ENCODE peak calls at places on chromosome 21, in ten cellular contexts. W, A, Y, X, I, U, P, G, H and B are unnamed samples.

GRCh38 chr21:16533692-16534407 is 804.1 kb downstream of the USP25 start:
- DNase-seq in A (no peak), I (no peak), Y (no peak), G (no peak), H (no peak), W (no peak), U (no peak), P (no peak), X (no peak), B (no peak)

GRCh38 chr21:42807938-42808613 is 71.3 kb downstream of the WDR4 start:
- DNase-seq in Y (no peak), W (no peak), A (no peak), X (no peak), H (no peak), G (no peak), I (no peak), U (no peak), P (no peak), B (no peak)

GRCh38 chr21:29538115-29538514 is 239.4 kb downstream of the BACH1 start:
- DNase-seq in Y (no peak), H (no peak), X (no peak), G (no peak), P (no peak), I (no peak), U (no peak), W (no peak), A (no peak), B (no peak)

GRCh38 chr21:28805885-28806284 is 186.8 kb downstream of the LTN1 start:
- DNase-seq in A (no peak), W (no peak), G (no peak), Y (no peak), X (no peak), U (no peak), P (no peak), H (no peak), I (no peak), B (no peak)

GRCh38 chr21:42089093-42089631 is 18.0 kb downstream of the UMODL1 start:
- DNase-seq in X (no peak), P (no peak), H (no peak), I (no peak), A (no peak), U (no peak), W (no peak), G (no peak), Y (no peak), B (no peak)

GRCh38 chr21:25558123-25558522 is 49.2 kb downstream of the MRPL39 start:
- DNase-seq in Y (no peak), G (no peak), P (no peak), I (no peak), X (no peak), W (no peak), A (no peak), H (no peak), U (no peak), B (no peak)

GRCh38 chr21:37849703-37850102 is 66.6 kb downstream of the KCNJ6 start:
- DNase-seq in U (no peak), W (no peak), G (no peak), P (no peak), Y (no peak), I (no peak), H (no peak), A (no peak), X (no peak), B (no peak)

GRCh38 chr21:41715649-41716321 is 51.1 kb downstream of the RIPK4 start:
- DNase-seq in I (no peak), W (no peak), G (no peak), X (no peak), P (peak), A (peak), Y (no peak), H (no peak), U (no peak), B (no peak)

GRCh38 chr21:24045775-24046215 is 1561.5 kb downstream of the MRPL39 start:
- DNase-seq in W (no peak), X (peak), P (peak), G (no peak), A (no peak), U (peak), H (peak), I (no peak), Y (peak), B (peak)

GRCh38 chr21:43348801-43349261 is 78.1 kb downstream of the SIK1 start:
- DNase-seq in Y (no peak), P (no peak), I (no peak), G (no peak), H (no peak), X (no peak), U (no peak), A (no peak), W (peak), B (no peak)

GRCh38 chr21:28136687-28137086 is 856.0 kb downstream of the LTN1 start:
- DNase-seq in Y (no peak), G (no peak), P (no peak), U (no peak), H (no peak), X (no peak), W (no peak), I (no peak), A (no peak), B (no peak)

GRCh38 chr21:33543505-33544129 is 779 bp downstream of the SON start:
- DNase-seq in G (no peak), I (no peak), Y (peak), U (peak), A (no peak), H (peak), W (peak), P (peak), X (peak), B (peak)

GRCh38 chr21:33541105-33541711 is 709 bp downstream of the GART start:
- DNase-seq in G (no peak), H (no peak), X (no peak), I (no peak), W (peak), U (no peak), Y (peak), P (no peak), A (peak), B (no peak)

GRCh38 chr21:33540711-33541104 is 1.2 kb downstream of the GART start:
- DNase-seq in I (no peak), Y (peak), P (no peak), W (no peak), G (no peak), H (no peak), U (no peak), X (no peak), A (no peak), B (no peak)

GRCh38 chr21:33542640-33543504 is at the start of gene SON:
- DNase-seq in G (peak), H (peak), A (peak), X (peak), U (peak), W (peak), I (peak), Y (peak), P (peak), B (peak)

GRCh38 chr21:33541756-33542639 is at the start of gene GART:
- DNase-seq in U (peak), G (peak), P (peak), H (peak), W (peak), X (peak), I (peak), A (peak), Y (peak), B (peak)
- TF ChIP-seq POLR2A in U (peak), G (peak), P (no peak), H (peak), W (peak), X (peak), I (peak), A (peak), Y (peak), B (peak)

GRCh38 chr21:18954415-18954972 is 550.9 kb upstream of the TMPRSS15 start:
- DNase-seq in H (no peak), A (no peak), Y (no peak), U (no peak), G (no peak), W (no peak), P (no peak), X (no peak), I (no peak), B (no peak)
- TF ChIP-seq POLR2AphosphoS5 in H (no peak), A (no peak), Y (no peak), U (no peak), G (no peak), W (no peak), P (no peak), X (no peak), I (no peak), B (no peak)

DNA sequence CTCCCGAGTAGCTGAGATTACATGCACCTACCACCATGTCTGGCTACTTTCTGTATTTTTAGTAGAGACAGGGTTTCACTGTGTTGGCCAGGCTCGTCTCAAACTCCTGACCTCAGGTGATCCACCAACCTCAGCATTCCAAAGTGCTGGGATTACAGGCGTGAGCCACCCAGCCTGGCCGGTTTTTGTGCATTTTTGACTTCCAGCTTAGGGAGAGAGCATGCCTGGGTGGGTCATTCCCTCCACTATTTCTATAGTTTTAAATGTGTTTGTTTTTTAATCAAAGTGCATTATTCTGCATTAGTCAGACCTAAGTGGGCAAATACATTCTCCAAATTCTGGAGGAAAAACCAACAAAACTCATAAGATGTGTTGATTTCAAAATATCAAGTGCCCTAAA is 207.4 kb upstream of the NRIP1 start:
- DNase-seq in Y (no peak), A (no peak), P (no peak), G (no peak), X (no peak), I (no peak), W (no peak), H (no peak), U (no peak), B (no peak)
- TF ChIP-seq POLR2A in Y (no peak), A (no peak), P (no peak), G (no peak), X (no peak), I (no peak), W (no peak), H (no peak), U (no peak), B (no peak)

GRCh38 chr21:45367402-45368351 is 37.3 kb upstream of the COL18A1 start:
- DNase-seq in I (no peak), Y (no peak), G (no peak), H (no peak), P (no peak), W (no peak), A (peak), U (no peak), X (no peak), B (no peak)

GRCh38 chr21:45366476-45366875 is 38.5 kb upstream of the COL18A1 start:
- DNase-seq in Y (no peak), P (no peak), I (no peak), X (no peak), A (no peak), U (no peak), W (no peak), H (no peak), G (no peak), B (no peak)

GRCh38 chr21:45365608-45366241 is 39.2 kb upstream of the COL18A1 start:
- DNase-seq in U (no peak), A (peak), Y (no peak), I (peak), X (no peak), G (no peak), P (no peak), H (no peak), W (no peak), B (no peak)

GRCh38 chr21:45365186-45365607 is 39.8 kb upstream of the COL18A1 start:
- DNase-seq in G (no peak), H (no peak), W (peak), Y (no peak), P (no peak), A (no peak), U (no peak), X (no peak), I (no peak), B (no peak)

DNA sequence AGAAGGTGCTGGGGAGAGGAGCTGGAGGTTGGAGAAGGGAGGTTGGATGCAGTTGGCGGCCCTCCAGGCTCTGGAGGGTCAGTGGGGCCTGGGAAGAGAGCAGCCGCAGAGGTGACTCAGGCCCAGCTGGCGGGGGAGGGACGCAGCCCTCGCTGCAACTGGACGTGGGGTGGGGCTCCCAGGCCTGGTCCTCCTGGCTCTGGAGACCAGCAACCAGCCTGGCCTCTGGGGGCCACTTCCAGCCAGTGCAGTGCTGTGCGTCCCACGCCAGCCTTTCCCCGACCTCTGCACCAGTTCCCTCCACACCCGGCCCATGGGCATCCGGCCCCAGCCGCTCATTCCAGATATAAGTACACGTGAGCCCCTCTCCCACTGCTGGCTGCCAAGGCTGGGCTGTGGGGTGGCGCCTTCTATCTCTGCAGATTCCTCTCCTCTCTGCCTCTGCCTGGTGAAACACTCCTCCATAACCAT is 38.0 kb upstream of the COL18A1 start:
- DNase-seq in Y (peak), G (no peak), I (no peak), H (no peak), X (peak), U (no peak), W (peak), P (peak), A (peak), B (no peak)
- TF ChIP-seq POLR2AphosphoS5 in Y (no peak), G (no peak), I (no peak), H (no peak), X (no peak), U (no peak), W (no peak), P (no peak), A (no peak), B (peak)

GRCh38 chr21:36297938-36298572 is 21.9 kb upstream of the MORC3 start:
- DNase-seq in U (peak), P (peak), X (peak), G (peak), H (peak), W (no peak), Y (peak), A (peak), I (no peak), B (peak)
- TF ChIP-seq POLR2A in U (no peak), P (peak), X (no peak), G (peak), H (peak), W (peak), Y (no peak), A (no peak), I (no peak), B (no peak)

DNA sequence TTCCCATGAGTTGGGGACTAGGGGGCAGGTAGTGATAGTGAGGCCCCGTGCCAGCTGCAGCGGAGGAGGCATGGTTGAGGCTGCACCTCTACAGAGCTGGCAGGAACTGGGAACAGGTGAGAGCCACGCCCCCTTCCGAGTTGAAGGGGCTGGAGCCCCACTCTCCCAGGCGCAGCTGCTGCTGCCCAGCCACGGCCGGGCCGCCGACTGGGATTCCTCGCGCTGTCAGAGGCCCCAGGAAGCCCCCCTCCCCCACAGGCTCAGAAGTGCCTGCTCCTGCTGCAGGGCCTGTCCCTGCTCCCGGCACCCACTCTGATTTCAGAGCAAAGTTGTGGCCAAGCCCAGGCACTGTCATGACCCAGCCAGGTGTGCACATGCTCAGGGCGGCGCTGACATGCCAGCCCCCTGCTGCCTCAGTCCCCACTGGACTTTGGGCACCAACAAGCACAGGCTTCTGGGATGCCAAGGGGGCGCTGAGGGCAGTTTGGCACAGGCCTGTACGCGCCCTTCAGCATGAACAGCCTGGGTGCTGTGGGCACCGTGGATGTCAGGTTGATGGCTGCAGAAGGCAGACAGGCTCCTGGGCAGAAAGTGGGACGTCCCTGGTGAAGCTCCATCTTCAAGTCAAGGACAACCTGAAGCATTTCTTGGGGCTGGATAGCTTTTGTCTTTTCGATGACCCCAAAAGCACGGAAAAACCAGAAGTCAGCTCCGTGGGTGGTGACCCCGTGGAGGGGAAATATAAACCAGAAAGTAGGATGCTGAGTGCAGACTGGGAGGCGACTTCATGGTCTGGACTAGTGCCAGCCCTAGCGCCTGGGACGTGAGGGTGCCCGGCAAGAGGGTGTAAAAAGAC is 121.5 kb downstream of the SIM2 start:
- DNase-seq in P (no peak), Y (no peak), I (no peak), A (no peak), X (no peak), H (no peak), U (no peak), G (no peak), W (peak), B (no peak)
- TF ChIP-seq POLR2AphosphoS5 in P (no peak), Y (no peak), I (no peak), A (no peak), X (no peak), H (no peak), U (no peak), G (no peak), W (no peak), B (no peak)

GRCh38 chr21:32411366-32412161 is 942 bp upstream of the EVA1C start:
- DNase-seq in W (peak), U (peak), X (peak), H (peak), P (peak), I (no peak), Y (peak), G (no peak), A (no peak), B (peak)
- TF ChIP-seq POLR2A in W (peak), U (peak), X (peak), H (peak), P (peak), I (peak), Y (no peak), G (no peak), A (no peak), B (peak)

DNA sequence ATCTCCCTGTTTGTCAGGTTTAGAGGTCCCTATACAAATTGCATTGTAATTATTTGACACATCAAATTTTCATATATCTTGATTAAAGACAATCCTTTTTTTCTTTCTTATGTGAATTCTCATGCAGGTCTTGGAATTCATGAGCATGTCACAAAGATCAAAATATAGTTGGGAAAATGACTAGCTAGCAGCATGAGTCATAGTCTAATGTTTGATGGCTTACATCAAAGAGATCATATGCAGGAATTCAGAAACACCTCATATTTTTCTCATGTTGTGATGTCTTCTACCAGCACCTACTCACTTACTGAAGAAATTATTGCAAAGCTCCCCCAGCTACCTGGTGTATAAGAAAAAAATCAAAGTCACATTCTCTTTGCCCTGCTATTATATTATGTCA is 139.7 kb downstream of the DSCAM start:
- DNase-seq in I (no peak), Y (no peak), U (no peak), W (no peak), G (no peak), H (no peak), A (no peak), P (no peak), X (no peak), B (no peak)
- TF ChIP-seq POLR2AphosphoS5 in I (no peak), Y (no peak), U (no peak), W (no peak), G (no peak), H (no peak), A (no peak), P (no peak), X (no peak), B (no peak)

GRCh38 chr21:35309316-35309715 is 260.2 kb upstream of the RUNX1 start:
- DNase-seq in Y (no peak), G (no peak), W (no peak), P (no peak), A (no peak), H (no peak), X (no peak), U (no peak), I (no peak), B (no peak)
- TF ChIP-seq POLR2A in Y (no peak), G (no peak), W (no peak), P (no peak), A (no peak), H (no peak), X (no peak), U (no peak), I (no peak), B (no peak)

GRCh38 chr21:36429672-36430546 is 44.7 kb downstream of the CHAF1B start:
- DNase-seq in W (no peak), Y (peak), U (no peak), A (peak), H (peak), G (peak), X (peak), I (peak), P (peak), B (peak)
- TF ChIP-seq POLR2AphosphoS5 in W (peak), Y (peak), U (peak), A (no peak), H (peak), G (peak), X (peak), I (peak), P (peak), B (peak)